ENCODE peak calls at places on chromosomes 6 and 20, in five cellular contexts. H, F, N, O and V are unnamed samples.

GRCh38 chr20:50421356-50422340 is 88.5 kb upstream of the PTPN1 start:
- DNase-seq in H (no peak), F (no peak), N (peak), O (no peak), V (no peak)

GRCh38 chr6:148874698-148875293 is 128.0 kb downstream of the UST start:
- DNase-seq in H (no peak), F (peak), N (no peak), O (no peak), V (no peak)

GRCh38 chr6:145034664-145035063 is 700.7 kb downstream of the EPM2A start:
- DNase-seq in H (no peak), F (peak), N (no peak), O (no peak), V (no peak)

GRCh38 chr6:1667012-1667804 is 57.5 kb downstream of the FOXC1 start:
- DNase-seq in H (no peak), F (no peak), N (no peak), O (no peak), V (no peak)

GRCh38 chr6:121657972-121658371 is 222.5 kb downstream of the GJA1 start:
- DNase-seq in H (no peak), F (no peak), N (no peak), O (no peak), V (no peak)

GRCh38 chr6:43921548-43922422 is 151.8 kb downstream of the VEGFA start:
- DNase-seq in H (no peak), F (no peak), N (no peak), O (peak), V (no peak)

GRCh38 chr6:111871207-111871606 is 2.0 kb downstream of the FYN start:
- DNase-seq in H (peak), F (no peak), N (no peak), O (no peak), V (no peak)

GRCh38 chr20:14717124-14718004 is 380.0 kb upstream of the FLRT3 start:
- DNase-seq in H (peak), F (no peak), N (no peak), O (no peak), V (no peak)

GRCh38 chr6:72863106-72863505 is 241.2 kb downstream of the KCNQ5 start:
- DNase-seq in H (no peak), F (no peak), N (no peak), O (no peak), V (no peak)

GRCh38 chr6:26550250-26550993 is 12.3 kb downstream of the HMGN4 start:
- DNase-seq in H (peak), F (peak), N (peak), O (peak), V (no peak)

GRCh38 chr20:48897298-48898044 is 24.0 kb upstream of the ARFGEF2 start:
- DNase-seq in H (no peak), F (peak), N (no peak), O (no peak), V (peak)

GRCh38 chr6:158232445-158233213 is 64.5 kb downstream of the GTF2H5 start:
- DNase-seq in H (peak), F (peak), N (peak), O (peak), V (no peak)

GRCh38 chr20:47281376-47281775 is 75.1 kb downstream of the ZMYND8 start:
- DNase-seq in H (no peak), F (no peak), N (no peak), O (no peak), V (no peak)

GRCh38 chr6:132133734-132134490 is 182.7 kb upstream of the CCN2 start:
- DNase-seq in H (no peak), F (peak), N (no peak), O (no peak), V (no peak)

GRCh38 chr6:25769983-25770382 is 15.4 kb downstream of the SLC17A4 start:
- DNase-seq in H (no peak), F (no peak), N (no peak), O (no peak), V (no peak)

GRCh38 chr6:103327079-103327478 is 1532.6 kb downstream of the HACE1 start:
- DNase-seq in H (no peak), F (no peak), N (no peak), O (no peak), V (no peak)

GRCh38 chr6:146598785-146599405 is at the start of gene ADGB:
- DNase-seq in H (no peak), F (peak), N (peak), O (peak), V (no peak)

GRCh38 chr6:3228046-3228671 is 706 bp upstream of the TUBB2B start:
- DNase-seq in H (peak), F (no peak), N (no peak), O (peak), V (no peak)

GRCh38 chr6:100267721-100268123 is 197.0 kb downstream of the SIM1 start:
- DNase-seq in H (no peak), F (peak), N (no peak), O (no peak), V (no peak)

GRCh38 chr6:145878591-145879295 is 64.1 kb upstream of the FBXO30 start:
- DNase-seq in H (no peak), F (no peak), N (no peak), O (no peak), V (no peak)

GRCh38 chr20:55094353-55094861 is 619.0 kb downstream of the DOK5 start:
- DNase-seq in H (no peak), F (no peak), N (no peak), O (no peak), V (no peak)

GRCh38 chr6:44415424-44415823 is 27.9 kb downstream of the CDC5L start:
- DNase-seq in H (no peak), F (no peak), N (no peak), O (no peak), V (no peak)

GRCh38 chr20:34475979-34476736 is 40.1 kb upstream of the DYNLRB1 start:
- DNase-seq in H (peak), F (peak), N (peak), O (peak), V (no peak)

GRCh38 chr6:26217714-26218075 is 130.5 kb downstream of the HFE start:
- DNase-seq in H (no peak), F (peak), N (no peak), O (peak), V (no peak)

GRCh38 chr20:14984768-14985622 is 647.6 kb upstream of the FLRT3 start:
- DNase-seq in H (no peak), F (no peak), N (no peak), O (no peak), V (no peak)

GRCh38 chr6:17022604-17023003 is 79.2 kb upstream of the STMND1 start:
- DNase-seq in H (no peak), F (no peak), N (no peak), O (no peak), V (no peak)

GRCh38 chr20:56843386-56843785 is 214.3 kb downstream of the TFAP2C start:
- DNase-seq in H (no peak), F (no peak), N (no peak), O (no peak), V (no peak)

GRCh38 chr6:31538805-31539400 is 2.9 kb downstream of the DDX39B start:
- DNase-seq in H (no peak), F (no peak), N (no peak), O (no peak), V (no peak)

GRCh38 chr6:20936949-20937348 is 402.7 kb downstream of the CDKAL1 start:
- DNase-seq in H (no peak), F (no peak), N (no peak), O (no peak), V (no peak)

GRCh38 chr6:39432311-39433025 is 110.0 kb upstream of the KCNK16 start:
- DNase-seq in H (no peak), F (no peak), N (no peak), O (no peak), V (no peak)

GRCh38 chr6:139062921-139063320 is 34.4 kb downstream of the ABRACL start:
- DNase-seq in H (no peak), F (no peak), N (no peak), O (no peak), V (no peak)

GRCh38 chr6:137357263-137357947 is 136.8 kb downstream of the OLIG3 start:
- DNase-seq in H (no peak), F (no peak), N (no peak), O (peak), V (no peak)

GRCh38 chr6:101741474-101742171 is 348.1 kb downstream of the GRIK2 start:
- DNase-seq in H (no peak), F (no peak), N (no peak), O (no peak), V (no peak)

GRCh38 chr6:112443666-112444065 is 96.5 kb downstream of the RFPL4B start:
- DNase-seq in H (no peak), F (peak), N (peak), O (no peak), V (no peak)